ENCODE peak calls at places on chromosome 1, in five cellular contexts. V, D, W, C and G are unnamed samples.

GRCh38 chr1:31723828-31724359 is 20.1 kb upstream of the COL16A1 start:
- DNase-seq in V (peak; percentile 84), D (peak; percentile 67), W (peak; percentile 65), C (no peak), G (peak; percentile 74)

GRCh38 chr1:84368441-84368840 is 29.8 kb upstream of the DNASE2B start:
- DNase-seq in V (no peak), D (no peak), W (no peak), C (no peak), G (no peak)

GRCh38 chr1:75305051-75305450 is 170.9 kb downstream of the LHX8 start:
- DNase-seq in V (no peak), D (no peak), W (no peak), C (no peak), G (no peak)

GRCh38 chr1:192620096-192620495 is 15.9 kb upstream of the RGS13 start:
- DNase-seq in V (no peak), D (no peak), W (peak; percentile 5), C (no peak), G (no peak)

GRCh38 chr1:38835230-38835827 is 24.2 kb downstream of the RRAGC start:
- DNase-seq in V (peak; percentile 64), D (peak; percentile 84), W (peak; percentile 84), C (no peak), G (peak; percentile 94)

GRCh38 chr1:65924471-65924870 is 131.8 kb downstream of the PDE4B start:
- DNase-seq in V (no peak), D (no peak), W (peak; percentile 65), C (no peak), G (peak; percentile 93)

GRCh38 chr1:99438656-99439055 is 174.4 kb downstream of the PLPPR4 start:
- DNase-seq in V (no peak), D (peak; percentile 22), W (no peak), C (no peak), G (peak; percentile 4)

GRCh38 chr1:159869173-159869572 is 6.7 kb upstream of the VSIG8 start:
- DNase-seq in V (no peak), D (peak; percentile 41), W (peak; percentile 53), C (no peak), G (peak; percentile 72)

GRCh38 chr1:241485554-241485992 is 34.0 kb downstream of the FH start:
- DNase-seq in V (no peak), D (peak; percentile 8), W (peak; percentile 4), C (no peak), G (peak; percentile 59)